ENCODE peak calls at places on chromosomes 3 and 15, in four cellular contexts. W is right atrium auricular region, A is OCI-LY7, R is HCT116. B is an unnamed sample.

GRCh38 chr3:120284702-120285507 is at the start of gene GPR156:
- DNase-seq in W (no peak), A (no peak), R (no peak), B (peak)

GRCh38 chr3:61936344-61936937 is 375.1 kb downstream of the PTPRG start:
- DNase-seq in W (no peak), A (peak), R (no peak), B (no peak)

GRCh38 chr3:97579365-97579764 is 185.2 kb upstream of the ARL6 start:
- DNase-seq in W (no peak), A (no peak), R (no peak), B (peak)

GRCh38 chr3:64266983-64267382 is 41.7 kb upstream of the PRICKLE2 start:
- DNase-seq in W (no peak), A (no peak), R (no peak), B (no peak)

GRCh38 chr3:188780188-188781147 is 391.3 kb upstream of the TPRG1 start:
- DNase-seq in W (peak), A (no peak), R (no peak), B (peak)

GRCh38 chr15:92845109-92845508 is 55.0 kb upstream of the CHD2 start:
- DNase-seq in W (no peak), A (peak), R (no peak), B (peak)

GRCh38 chr3:191141728-191142127 is 57.3 kb upstream of the OSTN start:
- DNase-seq in W (no peak), A (no peak), R (peak), B (peak)

GRCh38 chr3:124986153-124987143 is 51.9 kb upstream of the MUC13 start:
- DNase-seq in W (no peak), A (no peak), R (peak), B (peak)

GRCh38 chr3:184399410-184399809 is 19.6 kb downstream of the CHRD start:
- DNase-seq in W (no peak), A (no peak), R (no peak), B (no peak)

GRCh38 chr3:101484805-101485620 is 28.0 kb downstream of the SENP7 start:
- DNase-seq in W (no peak), A (no peak), R (no peak), B (peak)

GRCh38 chr3:76824658-76825310 is 215.1 kb upstream of the ROBO2 start:
- DNase-seq in W (no peak), A (no peak), R (no peak), B (no peak)

GRCh38 chr15:33926260-33926659 is 42.0 kb upstream of the CHRM5 start:
- DNase-seq in W (no peak), A (no peak), R (no peak), B (no peak)

GRCh38 chr15:37951999-37952398 is 17.6 kb downstream of the TMCO5A start:
- DNase-seq in W (no peak), A (no peak), R (no peak), B (no peak)

GRCh38 chr3:12629560-12629959 is 34.4 kb downstream of the RAF1 start:
- DNase-seq in W (no peak), A (no peak), R (no peak), B (no peak)

GRCh38 chr3:69113536-69113935 is 8.9 kb downstream of the LMOD3 start:
- DNase-seq in W (no peak), A (no peak), R (no peak), B (no peak)

GRCh38 chr15:25242957-25243799 is 195.6 kb downstream of the UBE3A start:
- DNase-seq in W (peak), A (no peak), R (no peak), B (no peak)

GRCh38 chr3:64295594-64295993 is 70.3 kb upstream of the PRICKLE2 start:
- DNase-seq in W (no peak), A (no peak), R (no peak), B (peak)

GRCh38 chr3:134299185-134299887 is 48.7 kb upstream of the RYK start:
- DNase-seq in W (no peak), A (no peak), R (no peak), B (no peak)

GRCh38 chr3:14806641-14807263 is 12.0 kb upstream of the FGD5 start:
- DNase-seq in W (no peak), A (no peak), R (no peak), B (no peak)

GRCh38 chr3:15269091-15269989 is 63.0 kb downstream of the SH3BP5 start:
- DNase-seq in W (peak), A (no peak), R (peak), B (peak)

GRCh38 chr3:158091526-158091925 is 14.7 kb downstream of the SHOX2 start:
- DNase-seq in W (no peak), A (no peak), R (no peak), B (no peak)

GRCh38 chr15:58498821-58499580 is 67.2 kb downstream of the LIPC start:
- DNase-seq in W (no peak), A (no peak), R (no peak), B (peak)

GRCh38 chr3:152176241-152176640 is 92.5 kb upstream of the MBNL1 start:
- DNase-seq in W (no peak), A (no peak), R (no peak), B (no peak)

GRCh38 chr3:55309336-55309735 is 177.8 kb downstream of the WNT5A start:
- DNase-seq in W (no peak), A (no peak), R (no peak), B (no peak)

GRCh38 chr3:64865872-64866588 is 178.2 kb upstream of the ADAMTS9 start:
- DNase-seq in W (no peak), A (no peak), R (no peak), B (no peak)

GRCh38 chr15:43519207-43519606 is 1.8 kb downstream of the MAP1A start:
- DNase-seq in W (no peak), A (peak), R (no peak), B (no peak)

GRCh38 chr3:65473746-65474145 is 565.0 kb downstream of the MAGI1 start:
- DNase-seq in W (no peak), A (no peak), R (no peak), B (no peak)

GRCh38 chr3:14441240-14441919 is 39.0 kb downstream of the SLC6A6 start:
- DNase-seq in W (no peak), A (no peak), R (no peak), B (no peak)

GRCh38 chr15:62094398-62094797 is 27.6 kb downstream of the C2CD4A start:
- DNase-seq in W (no peak), A (no peak), R (no peak), B (no peak)

GRCh38 chr3:188077160-188077812 is 76.7 kb upstream of the LPP start:
- DNase-seq in W (no peak), A (no peak), R (no peak), B (no peak)

GRCh38 chr3:159634414-159634813 is 354.2 kb upstream of the IL12A start:
- DNase-seq in W (no peak), A (no peak), R (no peak), B (no peak)

DNA sequence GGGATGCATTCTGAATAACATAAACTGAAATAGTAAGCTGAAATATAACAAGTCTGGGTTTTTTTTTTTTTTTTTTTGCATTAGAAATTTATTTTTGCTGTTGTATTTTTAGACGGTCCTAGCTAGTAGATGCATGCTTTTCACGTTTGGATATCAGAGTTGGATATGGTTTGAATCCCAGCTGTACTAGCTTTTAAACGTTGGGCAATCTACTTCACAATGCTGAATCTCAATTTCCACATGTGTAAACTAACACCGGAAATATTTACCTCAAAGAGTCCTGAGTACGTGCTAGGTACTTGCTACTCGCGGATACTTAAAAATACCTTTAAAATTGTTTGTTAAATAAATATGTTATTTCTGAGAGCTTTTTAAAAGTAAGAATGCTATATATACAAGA is 139.8 kb downstream of the BBX start:
- DNase-seq in W (no peak), A (no peak), R (no peak), B (no peak)
- H3K27ac ChIP-seq in W (peak), A (no peak), R (no peak), B (no peak)

DNA sequence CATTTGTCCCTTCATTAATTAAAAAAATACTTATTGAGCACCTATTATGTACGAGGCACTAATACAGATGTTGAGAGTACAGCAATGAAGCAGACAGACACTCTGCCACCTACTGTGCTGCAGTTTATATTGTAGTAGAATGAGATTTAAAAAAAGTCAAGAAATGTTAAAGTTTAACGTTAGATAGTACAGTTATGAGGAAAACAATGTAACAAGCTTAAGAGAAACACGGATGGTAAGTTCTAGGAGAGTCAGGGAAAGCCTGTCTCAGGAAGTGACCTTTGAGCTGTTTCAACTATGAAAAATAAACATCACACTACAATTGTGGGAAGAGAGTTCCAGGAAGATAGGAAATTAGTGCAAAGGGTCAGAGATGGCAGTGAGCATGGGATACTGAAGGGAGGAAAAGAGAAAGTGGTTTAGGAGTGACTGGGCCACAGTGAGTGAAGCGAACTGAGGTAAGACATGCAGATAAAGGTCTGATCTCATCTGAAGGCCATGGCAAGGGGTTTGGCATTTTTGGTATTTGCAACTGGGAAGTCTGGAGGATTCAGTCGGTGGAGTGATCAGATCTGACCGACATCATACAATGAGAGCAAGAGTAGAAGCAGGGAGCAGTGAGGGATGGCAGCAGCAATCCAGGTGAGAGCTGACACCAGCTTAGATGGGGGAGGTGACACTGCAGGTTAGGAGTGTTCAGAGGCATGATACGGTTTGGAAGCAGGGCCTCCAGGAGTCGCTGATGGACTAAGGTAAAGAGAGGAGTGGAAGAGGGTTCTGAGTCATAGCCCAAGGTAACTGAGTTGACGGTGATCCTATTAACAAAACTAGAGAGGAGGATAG is 28.5 kb downstream of the PLSCR4 start:
- DNase-seq in W (no peak), A (no peak), R (peak), B (peak)
- TF ChIP-seq CTCF in W (no peak), A (no peak), R (peak), B (no peak)

GRCh38 chr3:193544289-193544688 is 10.4 kb downstream of the ATP13A4 start:
- DNase-seq in W (no peak), A (no peak), R (no peak), B (no peak)
- H3K27ac ChIP-seq in W (no peak), A (no peak), R (no peak), B (no peak)

DNA sequence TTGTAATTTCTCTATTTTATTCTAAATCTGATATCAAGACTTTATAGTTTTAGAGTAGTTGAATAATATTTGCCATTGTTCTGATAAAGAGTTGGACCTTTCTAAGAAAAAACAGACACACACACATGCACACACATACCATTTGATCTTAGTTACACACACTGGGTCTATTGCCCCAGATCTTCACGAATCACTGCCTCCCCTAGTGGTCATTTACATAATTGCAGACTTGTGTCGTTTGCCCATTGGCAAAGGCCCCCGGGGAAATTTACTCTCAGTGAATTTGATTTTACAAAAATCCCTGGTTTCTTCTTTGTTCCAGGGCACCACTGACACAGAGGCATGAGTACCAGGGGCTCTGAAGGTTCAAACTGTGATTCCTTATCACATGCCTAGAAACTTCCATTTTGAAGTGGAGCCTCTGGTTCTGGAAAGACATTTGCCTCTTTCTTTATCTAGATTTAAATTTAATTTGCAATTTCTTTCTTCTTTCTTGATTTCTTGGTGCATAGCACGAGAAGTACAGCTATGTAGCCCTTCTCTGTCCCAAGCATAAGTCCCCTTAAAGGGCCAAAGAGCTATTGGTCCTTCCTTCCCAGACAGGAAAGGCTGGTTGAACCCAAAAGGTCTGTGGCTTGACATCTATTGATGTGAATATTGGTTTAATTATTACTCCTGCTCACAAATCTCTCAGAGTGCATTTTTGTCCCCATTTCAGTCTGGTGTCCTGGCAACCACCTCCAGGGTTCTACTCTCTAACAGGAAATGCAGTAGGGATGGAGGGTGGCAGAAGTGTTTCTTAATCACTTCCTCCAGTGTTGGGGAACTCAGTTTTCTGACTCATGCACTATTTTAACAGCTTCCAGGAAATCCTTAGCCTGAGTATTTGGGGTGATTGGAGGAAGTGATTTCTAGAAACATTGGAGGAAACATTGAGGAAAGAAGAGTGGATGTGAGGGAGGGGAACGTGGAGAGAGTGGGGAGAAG is 32.4 kb upstream of the SLC6A11 start:
- DNase-seq in W (peak), A (peak), R (peak), B (peak)
- TF ChIP-seq CTCF in W (peak), A (peak), R (peak), B (peak)

DNA sequence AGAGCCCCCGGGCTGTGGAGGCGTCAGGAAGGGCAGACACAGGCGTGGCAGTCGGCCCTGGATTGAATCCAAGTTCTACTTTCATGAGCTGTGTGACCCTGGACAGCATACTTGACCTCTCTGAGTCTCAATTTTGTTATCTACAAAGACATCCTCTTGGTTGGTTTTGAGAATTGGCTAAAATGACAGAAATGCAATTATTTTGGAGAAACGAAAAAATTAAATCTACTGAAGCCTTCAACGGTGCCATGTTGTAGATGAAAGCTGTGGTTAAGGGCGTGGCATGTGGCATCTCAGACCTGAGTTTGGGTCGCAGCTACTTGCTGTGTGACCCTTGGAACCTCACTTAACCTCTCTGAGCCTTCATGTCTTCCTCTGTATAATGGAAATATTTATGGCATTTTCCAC is 102.3 kb upstream of the TLE3 start:
- DNase-seq in W (no peak), A (no peak), R (no peak), B (no peak)
- H3K27ac ChIP-seq in W (no peak), A (no peak), R (no peak), B (peak)

GRCh38 chr15:64008177-64008576 is 38.1 kb downstream of the DAPK2 start:
- DNase-seq in W (no peak), A (no peak), R (no peak), B (no peak)

GRCh38 chr15:64009241-64009640 is 37.0 kb downstream of the DAPK2 start:
- DNase-seq in W (no peak), A (no peak), R (no peak), B (no peak)

GRCh38 chr15:64013179-64014043 is 32.9 kb downstream of the DAPK2 start:
- DNase-seq in W (no peak), A (no peak), R (no peak), B (peak)

GRCh38 chr15:64009798-64010241 is 36.5 kb downstream of the DAPK2 start:
- DNase-seq in W (no peak), A (peak), R (no peak), B (peak)

DNA sequence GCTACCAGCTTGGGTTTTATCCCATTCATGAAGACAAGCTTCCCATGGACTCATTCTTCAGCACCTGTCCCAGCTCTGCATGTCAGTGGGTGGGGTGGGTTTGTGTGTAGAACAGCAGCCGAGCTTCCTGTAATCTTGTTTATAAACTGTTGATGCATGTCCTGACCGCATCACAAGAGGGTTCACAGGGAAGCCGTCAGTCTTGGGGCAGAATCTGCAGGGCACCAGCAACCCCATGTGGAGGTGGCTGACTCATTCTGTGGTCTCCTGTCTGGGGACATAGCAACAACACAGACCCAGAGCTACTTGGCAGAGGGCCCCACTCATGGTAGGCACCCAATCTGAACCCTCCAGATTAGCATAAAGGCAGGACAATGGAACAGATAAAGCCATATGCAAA is 35.6 kb downstream of the DAPK2 start:
- DNase-seq in W (peak), A (peak), R (peak), B (peak)
- TF ChIP-seq CTCF in W (no peak), A (peak), R (no peak), B (no peak)

GRCh38 chr3:37886395-37886794 is 24.7 kb downstream of the CTDSPL start:
- DNase-seq in W (no peak), A (no peak), R (no peak), B (no peak)
- H3K27ac ChIP-seq in W (no peak), A (no peak), R (no peak), B (no peak)

GRCh38 chr3:130243808-130244207 is 101.7 kb upstream of the COL6A5 start:
- DNase-seq in W (no peak), A (no peak), R (no peak), B (no peak)

DNA sequence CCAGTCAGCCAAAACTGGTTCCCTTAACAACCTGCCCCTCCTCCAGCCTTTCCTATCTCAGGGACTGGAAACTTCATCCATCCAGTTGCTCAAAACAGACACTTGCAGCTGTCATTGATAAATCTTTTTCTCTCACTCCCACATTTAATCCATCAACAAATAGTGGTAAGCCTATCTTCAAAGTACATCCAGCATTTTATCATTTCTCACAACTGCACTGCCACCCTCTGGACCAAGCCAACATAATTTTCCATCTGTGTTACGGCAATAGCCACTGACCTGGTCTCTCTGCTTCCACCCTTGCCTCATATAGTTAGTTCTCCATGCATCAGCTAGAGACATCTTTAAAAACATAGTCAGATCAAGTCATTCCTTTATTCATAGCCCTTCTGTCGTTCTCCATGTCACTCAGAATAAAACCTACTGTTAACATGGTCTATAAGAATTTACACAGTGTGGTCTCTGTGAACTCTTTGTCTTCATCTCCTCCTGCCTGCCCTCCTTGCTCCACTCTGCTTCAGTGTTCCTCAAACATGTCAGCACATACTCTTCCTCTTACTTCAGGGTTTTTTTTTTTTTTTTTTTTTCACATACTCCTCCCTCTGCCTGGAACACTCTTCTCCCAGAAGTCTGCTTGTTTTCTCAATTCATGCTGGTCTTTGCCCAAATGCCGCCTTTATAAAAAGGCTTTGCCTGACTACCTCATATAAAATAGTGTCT is 102.5 kb upstream of the COL6A5 start:
- DNase-seq in W (no peak), A (peak), R (no peak), B (no peak)
- TF ChIP-seq CTCF in W (no peak), A (peak), R (peak), B (no peak)

GRCh38 chr3:111578867-111579266 is 16.3 kb downstream of the ZBED2 start:
- DNase-seq in W (no peak), A (no peak), R (no peak), B (no peak)

GRCh38 chr3:111581403-111582113 is 13.6 kb downstream of the ZBED2 start:
- DNase-seq in W (no peak), A (no peak), R (no peak), B (no peak)

GRCh38 chr3:111577113-111577512 is 18.0 kb downstream of the ZBED2 start:
- DNase-seq in W (no peak), A (no peak), R (no peak), B (no peak)

GRCh38 chr3:111577798-111578685 is 17.1 kb downstream of the ZBED2 start:
- DNase-seq in W (no peak), A (peak), R (peak), B (peak)

GRCh38 chr3:111579495-111579894 is 15.7 kb downstream of the ZBED2 start:
- DNase-seq in W (no peak), A (no peak), R (no peak), B (no peak)
- H3K27ac ChIP-seq in W (no peak), A (no peak), R (no peak), B (no peak)

B was measured in RWPE1.